ENCODE peak calls at places on chromosomes 4 and X, in six cellular contexts. X, H, M, E, U and B are unnamed samples. For H3K4me1, the result is how much of the 10 kb centered on the place peaks cover.

GRCh38 chrX:24498181-24498580 is 33.1 kb downstream of the PDK3 start:
- DNase-seq in X (no peak), H (peak), M (no peak), E (peak), U (no peak), B (peak)

GRCh38 chr4:148092316-148093014 is 349.7 kb downstream of the NR3C2 start:
- DNase-seq in X (no peak), H (no peak), M (no peak), E (no peak), U (no peak), B (no peak)

GRCh38 chr4:15913631-15913970 is 24.9 kb downstream of the FGFBP1 start:
- DNase-seq in X (no peak), H (peak), M (no peak), E (no peak), U (peak), B (no peak)

GRCh38 chr4:169854090-169854489 is 96.3 kb upstream of the HPF1 start:
- DNase-seq in X (no peak), H (no peak), M (no peak), E (no peak), U (peak), B (no peak)

GRCh38 chrX:65772842-65773241 is 105.4 kb downstream of the MSN start:
- DNase-seq in X (no peak), H (no peak), M (no peak), E (no peak), U (no peak), B (no peak)

GRCh38 chr4:63170923-63171322 is 1238.3 kb downstream of the TECRL start:
- DNase-seq in X (no peak), H (no peak), M (no peak), E (no peak), U (no peak), B (no peak)

GRCh38 chrX:334331-334891 is 15.8 kb upstream of the GTPBP6 start:
- DNase-seq in X (no peak), H (no peak), M (peak), E (no peak), U (no peak), B (no peak)

GRCh38 chrX:41234962-41235361 is 99.0 kb upstream of the DDX3X start:
- DNase-seq in X (no peak), H (no peak), M (no peak), E (no peak), U (no peak), B (no peak)

GRCh38 chrX:75337525-75337924 is 63.6 kb downstream of the UPRT start:
- DNase-seq in X (no peak), H (no peak), M (no peak), E (no peak), U (no peak), B (no peak)

GRCh38 chr4:150387983-150388382 is 194.0 kb upstream of the MAB21L2 start:
- DNase-seq in X (no peak), H (no peak), M (no peak), E (no peak), U (no peak), B (no peak)

GRCh38 chrX:56309881-56310280 is 77.7 kb downstream of the KLF8 start:
- DNase-seq in X (no peak), H (no peak), M (no peak), E (no peak), U (no peak), B (no peak)

GRCh38 chr4:89242864-89243740 is 64.5 kb downstream of the GPRIN3 start:
- DNase-seq in X (no peak), H (no peak), M (no peak), E (no peak), U (no peak), B (no peak)

GRCh38 chr4:25792200-25792791 is 70.5 kb downstream of the SEL1L3 start:
- DNase-seq in X (peak), H (peak), M (no peak), E (no peak), U (no peak), B (no peak)

GRCh38 chrX:153703036-153703370 is 15.3 kb downstream of the SLC6A8 start:
- DNase-seq in X (peak), H (peak), M (peak), E (no peak), U (no peak), B (no peak)

GRCh38 chrX:39613997-39614679 is 483.6 kb downstream of the BCOR start:
- DNase-seq in X (peak), H (no peak), M (peak), E (no peak), U (peak), B (no peak)

GRCh38 chr4:168919706-168920324 is 90.2 kb downstream of the CBR4 start:
- DNase-seq in X (no peak), H (no peak), M (no peak), E (no peak), U (no peak), B (no peak)

GRCh38 chrX:41377624-41378023 is 43.7 kb downstream of the DDX3X start:
- DNase-seq in X (no peak), H (no peak), M (no peak), E (no peak), U (no peak), B (no peak)

GRCh38 chr4:79049840-79050520 is 110.7 kb upstream of the PAQR3 start:
- DNase-seq in X (no peak), H (no peak), M (no peak), E (no peak), U (no peak), B (no peak)

GRCh38 chr4:76532810-76533209 is 97.8 kb downstream of the SHROOM3 start:
- DNase-seq in X (no peak), H (no peak), M (no peak), E (no peak), U (peak), B (no peak)

GRCh38 chrX:14398725-14399124 is 130.6 kb upstream of the GLRA2 start:
- DNase-seq in X (no peak), H (no peak), M (no peak), E (no peak), U (peak), B (no peak)

GRCh38 chr4:8101213-8101781 is 57.3 kb downstream of the ABLIM2 start:
- DNase-seq in X (no peak), H (peak), M (peak), E (no peak), U (peak), B (no peak)

GRCh38 chr4:119570401-119570800 is 58.2 kb downstream of the PDE5A start:
- DNase-seq in X (no peak), H (no peak), M (no peak), E (no peak), U (no peak), B (no peak)

GRCh38 chrX:26581086-26581485 is 365.1 kb downstream of the MAGEB5 start:
- DNase-seq in X (no peak), H (peak), M (no peak), E (no peak), U (no peak), B (no peak)

GRCh38 chrX:105821471-105822081 is 763 bp upstream of the NRK start:
- DNase-seq in X (peak), H (peak), M (peak), E (no peak), U (no peak), B (no peak)

GRCh38 chr4:98609946-98610345 is 48.5 kb downstream of the TSPAN5 start:
- DNase-seq in X (no peak), H (no peak), M (no peak), E (no peak), U (no peak), B (no peak)
- H3K4me1 ChIP-seq in X (under half), H (under half), M (under half), E (under half), U (under half), B (under half)

GRCh38 chr4:4406455-4407298 is 19.8 kb downstream of the NSG1 start:
- DNase-seq in X (no peak), H (no peak), M (no peak), E (no peak), U (no peak), B (no peak)
- H3K27ac ChIP-seq in X (no peak), H (no peak), M (no peak), E (no peak), U (no peak), B (no peak)

GRCh38 chr4:37439809-37440518 is 195.4 kb downstream of the NWD2 start:
- DNase-seq in X (no peak), H (no peak), M (no peak), E (no peak), U (no peak), B (no peak)
- H3K4me3 ChIP-seq in X (no peak), H (no peak), M (no peak), E (no peak), U (no peak), B (no peak)

DNA sequence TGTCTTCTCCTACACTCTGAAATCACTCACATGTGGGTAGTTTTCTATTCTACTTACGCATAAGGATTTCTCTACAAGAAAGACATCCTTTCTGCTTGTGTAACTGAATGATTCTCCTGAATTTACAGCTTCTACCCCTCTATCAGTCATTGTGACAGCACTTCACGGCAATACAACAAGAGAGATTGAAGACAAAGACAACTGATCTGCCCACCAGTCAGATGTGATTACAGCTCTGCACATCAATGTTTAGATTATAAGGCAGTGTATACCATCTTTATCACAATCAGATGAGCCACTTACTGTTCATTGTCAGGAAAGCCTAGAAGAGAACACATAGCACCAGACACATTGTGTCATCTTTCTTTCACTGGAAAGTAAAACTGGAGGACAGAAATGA is 324.5 kb downstream of the CENPC start:
- DNase-seq in X (no peak), H (no peak), M (no peak), E (no peak), U (no peak), B (no peak)
- H3K4me1 ChIP-seq in X (under half), H (under half), M (under half), E (under half), U (under half), B (under half)

DNA sequence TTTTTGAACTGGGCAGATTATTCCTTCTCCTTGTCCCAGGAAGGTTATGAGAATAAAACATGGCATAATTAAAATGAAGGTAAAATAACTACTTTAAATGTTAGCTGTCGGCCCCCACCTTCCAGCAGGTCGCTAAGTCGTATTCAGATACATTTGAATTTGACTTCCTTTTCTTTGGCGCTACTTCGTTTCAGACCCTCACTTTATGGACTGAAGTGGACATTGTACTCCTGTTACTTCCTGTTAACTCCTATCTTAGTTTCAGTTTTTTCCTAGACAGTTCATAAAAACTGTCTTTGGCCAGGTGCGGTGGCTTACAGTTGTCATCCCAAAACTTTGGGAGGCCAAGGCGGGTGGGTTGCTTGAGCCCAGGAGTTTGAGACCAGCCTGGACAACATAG is 5.7 kb downstream of the SYAP1 start:
- DNase-seq in X (no peak), H (no peak), M (no peak), E (no peak), U (no peak), B (no peak)
- H3K27ac ChIP-seq in X (no peak), H (no peak), M (no peak), E (no peak), U (no peak), B (no peak)

GRCh38 chr4:22778547-22779163 is 85.9 kb downstream of the GBA3 start:
- DNase-seq in X (peak), H (no peak), M (peak), E (no peak), U (no peak), B (no peak)

DNA sequence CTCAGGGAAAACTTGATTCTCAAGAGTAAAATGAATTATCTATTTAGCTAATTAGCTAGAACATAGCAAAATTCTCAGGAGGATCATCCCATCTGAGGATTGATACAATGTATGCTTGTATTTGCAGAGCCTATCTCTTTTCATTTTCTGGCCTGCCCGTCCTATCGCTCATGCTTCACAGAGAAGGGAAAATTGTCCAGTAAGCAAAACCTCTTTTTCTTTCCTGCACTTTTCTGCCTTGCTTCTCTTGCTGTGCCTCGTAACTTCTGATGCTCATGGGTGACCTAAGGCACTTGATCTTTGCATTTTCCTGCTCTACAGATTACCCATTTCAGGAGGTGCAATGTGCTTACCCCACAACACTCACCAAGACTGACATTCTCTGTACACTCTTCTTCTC is 88.1 kb downstream of the GBA3 start:
- DNase-seq in X (no peak), H (no peak), M (no peak), E (no peak), U (no peak), B (no peak)
- H3K4me3 ChIP-seq in X (no peak), H (no peak), M (no peak), E (no peak), U (no peak), B (no peak)

GRCh38 chrX:71105638-71106037 is 902 bp downstream of the CXorf65 start:
- DNase-seq in X (no peak), H (no peak), M (no peak), E (no peak), U (no peak), B (no peak)
- H3K4me1 ChIP-seq in X (under half), H (under half), M (under half), E (half or more), U (under half), B (half or more)